ENCODE peak calls at places on chromosomes 13 and 19, in seven cellular contexts. One of them, this sample, is unnamed.

GRCh38 chr13:36344886-36345437 is 1.2 kb downstream of the SPART start:
- DNase-seq in CD8-positive, alpha-beta T cell: no peak
- DNase-seq in fibroblast of the aortic adventitia: peak
- DNase-seq in sciatic nerve: no peak
- DNase-seq in heart right ventricle: no peak
- DNase-seq in glutamatergic neuron: no peak
- DNase-seq in fibroblast of mammary gland: peak
- DNase-seq in this sample: peak

GRCh38 chr13:19888799-19889198 is 25.4 kb upstream of the ZMYM5 start:
- DNase-seq in CD8-positive, alpha-beta T cell: peak
- DNase-seq in fibroblast of the aortic adventitia: peak
- DNase-seq in sciatic nerve: no peak
- DNase-seq in heart right ventricle: no peak
- DNase-seq in glutamatergic neuron: no peak
- DNase-seq in fibroblast of mammary gland: peak
- DNase-seq in this sample: no peak

GRCh38 chr13:84433024-84433423 is 550.8 kb upstream of the SLITRK1 start:
- DNase-seq in CD8-positive, alpha-beta T cell: no peak
- DNase-seq in fibroblast of the aortic adventitia: peak
- DNase-seq in sciatic nerve: no peak
- DNase-seq in heart right ventricle: no peak
- DNase-seq in glutamatergic neuron: no peak
- DNase-seq in fibroblast of mammary gland: peak
- DNase-seq in this sample: no peak

GRCh38 chr13:98775386-98775785 is 22.9 kb upstream of the SLC15A1 start:
- DNase-seq in CD8-positive, alpha-beta T cell: no peak
- DNase-seq in fibroblast of the aortic adventitia: no peak
- DNase-seq in sciatic nerve: no peak
- DNase-seq in heart right ventricle: no peak
- DNase-seq in glutamatergic neuron: no peak
- DNase-seq in fibroblast of mammary gland: no peak
- DNase-seq in this sample: no peak

GRCh38 chr13:41973247-41973741 is 12.4 kb upstream of the VWA8 start:
- DNase-seq in CD8-positive, alpha-beta T cell: no peak
- DNase-seq in fibroblast of the aortic adventitia: peak
- DNase-seq in sciatic nerve: no peak
- DNase-seq in heart right ventricle: no peak
- DNase-seq in glutamatergic neuron: no peak
- DNase-seq in fibroblast of mammary gland: no peak
- DNase-seq in this sample: no peak

GRCh38 chr13:40406405-40407138 is 259.9 kb downstream of the FOXO1 start:
- DNase-seq in CD8-positive, alpha-beta T cell: no peak
- DNase-seq in fibroblast of the aortic adventitia: peak
- DNase-seq in sciatic nerve: no peak
- DNase-seq in heart right ventricle: no peak
- DNase-seq in glutamatergic neuron: no peak
- DNase-seq in fibroblast of mammary gland: peak
- DNase-seq in this sample: no peak

GRCh38 chr13:102298051-102298450 is 103.8 kb downstream of the FGF14 start:
- DNase-seq in CD8-positive, alpha-beta T cell: no peak
- DNase-seq in fibroblast of the aortic adventitia: no peak
- DNase-seq in sciatic nerve: no peak
- DNase-seq in heart right ventricle: no peak
- DNase-seq in glutamatergic neuron: no peak
- DNase-seq in fibroblast of mammary gland: no peak
- DNase-seq in this sample: no peak

GRCh38 chr19:54530866-54531265 is 28.2 kb downstream of the LAIR2 start:
- DNase-seq in CD8-positive, alpha-beta T cell: no peak
- DNase-seq in fibroblast of the aortic adventitia: no peak
- DNase-seq in sciatic nerve: no peak
- DNase-seq in heart right ventricle: no peak
- DNase-seq in glutamatergic neuron: no peak
- DNase-seq in fibroblast of mammary gland: no peak
- DNase-seq in this sample: no peak

GRCh38 chr19:17090501-17091074 is 15.0 kb downstream of the MYO9B start:
- DNase-seq in CD8-positive, alpha-beta T cell: no peak
- DNase-seq in fibroblast of the aortic adventitia: no peak
- DNase-seq in sciatic nerve: no peak
- DNase-seq in heart right ventricle: no peak
- DNase-seq in glutamatergic neuron: no peak
- DNase-seq in fibroblast of mammary gland: peak
- DNase-seq in this sample: peak

GRCh38 chr19:7507884-7508283 is 8.0 kb upstream of the ZNF358 start:
- DNase-seq in CD8-positive, alpha-beta T cell: no peak
- DNase-seq in fibroblast of the aortic adventitia: peak
- DNase-seq in sciatic nerve: peak
- DNase-seq in heart right ventricle: peak
- DNase-seq in glutamatergic neuron: peak
- DNase-seq in fibroblast of mammary gland: peak
- DNase-seq in this sample: peak

GRCh38 chr13:109680288-109680687 is 106.1 kb downstream of the IRS2 start:
- DNase-seq in CD8-positive, alpha-beta T cell: no peak
- DNase-seq in fibroblast of the aortic adventitia: no peak
- DNase-seq in sciatic nerve: no peak
- DNase-seq in heart right ventricle: no peak
- DNase-seq in glutamatergic neuron: no peak
- DNase-seq in fibroblast of mammary gland: no peak
- DNase-seq in this sample: no peak

GRCh38 chr13:43431279-43431678 is 355.5 kb downstream of the ENOX1 start:
- DNase-seq in CD8-positive, alpha-beta T cell: no peak
- DNase-seq in fibroblast of the aortic adventitia: peak
- DNase-seq in sciatic nerve: no peak
- DNase-seq in heart right ventricle: no peak
- DNase-seq in glutamatergic neuron: no peak
- DNase-seq in fibroblast of mammary gland: peak
- DNase-seq in this sample: no peak

GRCh38 chr19:954672-955494 is 29.0 kb downstream of the ARID3A start:
- DNase-seq in CD8-positive, alpha-beta T cell: no peak
- DNase-seq in fibroblast of the aortic adventitia: no peak
- DNase-seq in sciatic nerve: no peak
- DNase-seq in heart right ventricle: no peak
- DNase-seq in glutamatergic neuron: no peak
- DNase-seq in fibroblast of mammary gland: no peak
- DNase-seq in this sample: no peak

GRCh38 chr13:94479559-94480095 is at the start of gene DCT:
- DNase-seq in CD8-positive, alpha-beta T cell: no peak
- DNase-seq in fibroblast of the aortic adventitia: no peak
- DNase-seq in sciatic nerve: no peak
- DNase-seq in heart right ventricle: no peak
- DNase-seq in glutamatergic neuron: no peak
- DNase-seq in fibroblast of mammary gland: no peak
- DNase-seq in this sample: no peak

GRCh38 chr13:112521073-112521685 is 66.8 kb downstream of the TUBGCP3 start:
- DNase-seq in CD8-positive, alpha-beta T cell: no peak
- DNase-seq in fibroblast of the aortic adventitia: no peak
- DNase-seq in sciatic nerve: no peak
- DNase-seq in heart right ventricle: no peak
- DNase-seq in glutamatergic neuron: no peak
- DNase-seq in fibroblast of mammary gland: peak
- DNase-seq in this sample: no peak

GRCh38 chr19:32165176-32165575 is 180.2 kb upstream of the ZNF507 start:
- DNase-seq in CD8-positive, alpha-beta T cell: no peak
- DNase-seq in fibroblast of the aortic adventitia: no peak
- DNase-seq in sciatic nerve: no peak
- DNase-seq in heart right ventricle: no peak
- DNase-seq in glutamatergic neuron: no peak
- DNase-seq in fibroblast of mammary gland: no peak
- DNase-seq in this sample: no peak

GRCh38 chr13:30158774-30159445 is 148.4 kb downstream of the KATNAL1 start:
- DNase-seq in CD8-positive, alpha-beta T cell: no peak
- DNase-seq in fibroblast of the aortic adventitia: peak
- DNase-seq in sciatic nerve: peak
- DNase-seq in heart right ventricle: no peak
- DNase-seq in glutamatergic neuron: no peak
- DNase-seq in fibroblast of mammary gland: peak
- DNase-seq in this sample: peak

GRCh38 chr19:6970478-6970877 is 50.8 kb downstream of the MBD3L2B start:
- DNase-seq in CD8-positive, alpha-beta T cell: no peak
- DNase-seq in fibroblast of the aortic adventitia: no peak
- DNase-seq in sciatic nerve: no peak
- DNase-seq in heart right ventricle: no peak
- DNase-seq in glutamatergic neuron: no peak
- DNase-seq in fibroblast of mammary gland: no peak
- DNase-seq in this sample: peak

GRCh38 chr13:81664872-81665271 is 1323.9 kb upstream of the SPRY2 start:
- DNase-seq in CD8-positive, alpha-beta T cell: no peak
- DNase-seq in fibroblast of the aortic adventitia: no peak
- DNase-seq in sciatic nerve: no peak
- DNase-seq in heart right ventricle: no peak
- DNase-seq in glutamatergic neuron: no peak
- DNase-seq in fibroblast of mammary gland: no peak
- DNase-seq in this sample: no peak

GRCh38 chr19:10537668-10538067 is 6.0 kb upstream of the ATG4D start:
- DNase-seq in CD8-positive, alpha-beta T cell: no peak
- DNase-seq in fibroblast of the aortic adventitia: no peak
- DNase-seq in sciatic nerve: no peak
- DNase-seq in heart right ventricle: no peak
- DNase-seq in glutamatergic neuron: no peak
- DNase-seq in fibroblast of mammary gland: no peak
- DNase-seq in this sample: no peak

GRCh38 chr19:39154626-39155100 is 29.1 kb downstream of the PAK4 start:
- DNase-seq in CD8-positive, alpha-beta T cell: no peak
- DNase-seq in fibroblast of the aortic adventitia: no peak
- DNase-seq in sciatic nerve: no peak
- DNase-seq in heart right ventricle: no peak
- DNase-seq in glutamatergic neuron: no peak
- DNase-seq in fibroblast of mammary gland: no peak
- DNase-seq in this sample: peak

GRCh38 chr19:45995715-45996385 is 583 bp downstream of the CCDC61 start:
- DNase-seq in CD8-positive, alpha-beta T cell: no peak
- DNase-seq in fibroblast of the aortic adventitia: peak
- DNase-seq in sciatic nerve: no peak
- DNase-seq in heart right ventricle: no peak
- DNase-seq in glutamatergic neuron: no peak
- DNase-seq in fibroblast of mammary gland: peak
- DNase-seq in this sample: no peak

GRCh38 chr13:51590966-51591627 is 6.8 kb downstream of the WDFY2 start:
- DNase-seq in CD8-positive, alpha-beta T cell: no peak
- DNase-seq in fibroblast of the aortic adventitia: peak
- DNase-seq in sciatic nerve: no peak
- DNase-seq in heart right ventricle: no peak
- DNase-seq in glutamatergic neuron: no peak
- DNase-seq in fibroblast of mammary gland: peak
- DNase-seq in this sample: peak

GRCh38 chr19:48490980-48491792 is 20.4 kb downstream of the LMTK3 start:
- DNase-seq in CD8-positive, alpha-beta T cell: peak
- DNase-seq in fibroblast of the aortic adventitia: no peak
- DNase-seq in sciatic nerve: no peak
- DNase-seq in heart right ventricle: no peak
- DNase-seq in glutamatergic neuron: no peak
- DNase-seq in fibroblast of mammary gland: no peak
- DNase-seq in this sample: no peak

GRCh38 chr19:5424192-5424973 is 30.8 kb upstream of the ZNRF4 start:
- DNase-seq in CD8-positive, alpha-beta T cell: no peak
- DNase-seq in fibroblast of the aortic adventitia: no peak
- DNase-seq in sciatic nerve: no peak
- DNase-seq in heart right ventricle: no peak
- DNase-seq in glutamatergic neuron: no peak
- DNase-seq in fibroblast of mammary gland: no peak
- DNase-seq in this sample: no peak

GRCh38 chr13:97119899-97120745 is 102.0 kb upstream of the MBNL2 start:
- DNase-seq in CD8-positive, alpha-beta T cell: no peak
- DNase-seq in fibroblast of the aortic adventitia: peak
- DNase-seq in sciatic nerve: no peak
- DNase-seq in heart right ventricle: no peak
- DNase-seq in glutamatergic neuron: no peak
- DNase-seq in fibroblast of mammary gland: peak
- DNase-seq in this sample: no peak

GRCh38 chr13:100666124-100666523 is 8.5 kb downstream of the TMTC4 start:
- DNase-seq in CD8-positive, alpha-beta T cell: peak
- DNase-seq in fibroblast of the aortic adventitia: peak
- DNase-seq in sciatic nerve: no peak
- DNase-seq in heart right ventricle: no peak
- DNase-seq in glutamatergic neuron: no peak
- DNase-seq in fibroblast of mammary gland: peak
- DNase-seq in this sample: no peak

GRCh38 chr19:13146763-13147563 is 3.2 kb downstream of the STX10 start:
- DNase-seq in CD8-positive, alpha-beta T cell: no peak
- DNase-seq in fibroblast of the aortic adventitia: peak
- DNase-seq in sciatic nerve: no peak
- DNase-seq in heart right ventricle: no peak
- DNase-seq in glutamatergic neuron: no peak
- DNase-seq in fibroblast of mammary gland: peak
- DNase-seq in this sample: no peak

GRCh38 chr19:2324220-2324948 is 4.0 kb downstream of the LSM7 start:
- DNase-seq in CD8-positive, alpha-beta T cell: no peak
- DNase-seq in fibroblast of the aortic adventitia: no peak
- DNase-seq in sciatic nerve: no peak
- DNase-seq in heart right ventricle: no peak
- DNase-seq in glutamatergic neuron: peak
- DNase-seq in fibroblast of mammary gland: no peak
- DNase-seq in this sample: no peak

GRCh38 chr13:37109080-37109678 is 3.7 kb upstream of the CSNK1A1L start:
- DNase-seq in CD8-positive, alpha-beta T cell: no peak
- DNase-seq in fibroblast of the aortic adventitia: peak
- DNase-seq in sciatic nerve: no peak
- DNase-seq in heart right ventricle: no peak
- DNase-seq in glutamatergic neuron: no peak
- DNase-seq in fibroblast of mammary gland: peak
- DNase-seq in this sample: no peak

GRCh38 chr13:66312312-66313087 is 917.6 kb downstream of the PCDH9 start:
- DNase-seq in CD8-positive, alpha-beta T cell: no peak
- DNase-seq in fibroblast of the aortic adventitia: peak
- DNase-seq in sciatic nerve: no peak
- DNase-seq in heart right ventricle: no peak
- DNase-seq in glutamatergic neuron: no peak
- DNase-seq in fibroblast of mammary gland: peak
- DNase-seq in this sample: no peak

GRCh38 chr19:46431824-46432223 is 3.1 kb upstream of the PNMA8C start:
- DNase-seq in CD8-positive, alpha-beta T cell: no peak
- DNase-seq in fibroblast of the aortic adventitia: no peak
- DNase-seq in sciatic nerve: no peak
- DNase-seq in heart right ventricle: no peak
- DNase-seq in glutamatergic neuron: no peak
- DNase-seq in fibroblast of mammary gland: no peak
- DNase-seq in this sample: no peak

GRCh38 chr19:12295191-12295590 is 508 bp upstream of the ZNF44 start:
- DNase-seq in CD8-positive, alpha-beta T cell: no peak
- DNase-seq in fibroblast of the aortic adventitia: no peak
- DNase-seq in sciatic nerve: no peak
- DNase-seq in heart right ventricle: no peak
- DNase-seq in glutamatergic neuron: no peak
- DNase-seq in fibroblast of mammary gland: no peak
- DNase-seq in this sample: no peak

GRCh38 chr19:16078759-16079707 is 2.7 kb downstream of the TPM4 start:
- DNase-seq in CD8-positive, alpha-beta T cell: peak
- DNase-seq in fibroblast of the aortic adventitia: peak
- DNase-seq in sciatic nerve: peak
- DNase-seq in heart right ventricle: no peak
- DNase-seq in glutamatergic neuron: no peak
- DNase-seq in fibroblast of mammary gland: peak
- DNase-seq in this sample: no peak

GRCh38 chr19:46972301-46972700 is 47.3 kb upstream of the NPAS1 start:
- DNase-seq in CD8-positive, alpha-beta T cell: no peak
- DNase-seq in fibroblast of the aortic adventitia: peak
- DNase-seq in sciatic nerve: no peak
- DNase-seq in heart right ventricle: no peak
- DNase-seq in glutamatergic neuron: no peak
- DNase-seq in fibroblast of mammary gland: peak
- DNase-seq in this sample: peak

GRCh38 chr13:46571189-46571901 is 18.4 kb downstream of the LRCH1 start:
- DNase-seq in CD8-positive, alpha-beta T cell: no peak
- DNase-seq in fibroblast of the aortic adventitia: peak
- DNase-seq in sciatic nerve: no peak
- DNase-seq in heart right ventricle: no peak
- DNase-seq in glutamatergic neuron: no peak
- DNase-seq in fibroblast of mammary gland: peak
- DNase-seq in this sample: no peak

GRCh38 chr19:52507266-52507665 is 20.2 kb upstream of the ZNF808 start:
- DNase-seq in CD8-positive, alpha-beta T cell: no peak
- DNase-seq in fibroblast of the aortic adventitia: no peak
- DNase-seq in sciatic nerve: no peak
- DNase-seq in heart right ventricle: no peak
- DNase-seq in glutamatergic neuron: no peak
- DNase-seq in fibroblast of mammary gland: no peak
- DNase-seq in this sample: no peak

GRCh38 chr13:25733696-25734435 is 317.9 kb downstream of the SHISA2 start:
- DNase-seq in CD8-positive, alpha-beta T cell: no peak
- DNase-seq in fibroblast of the aortic adventitia: no peak
- DNase-seq in sciatic nerve: no peak
- DNase-seq in heart right ventricle: no peak
- DNase-seq in glutamatergic neuron: no peak
- DNase-seq in fibroblast of mammary gland: no peak
- DNase-seq in this sample: no peak

This sample was measured in adrenal gland.